ENCODE peak calls at places on chromosomes 7 and 10, in seven cellular contexts. O, J, S, L, I, Z and T are unnamed samples.

GRCh38 chr10:110859947-110860376 is 11.8 kb upstream of the PDCD4 start:
- DNase-seq in S (peak), L (no peak), I (peak), Z (peak), O (peak), J (peak), T (peak)

GRCh38 chr7:45435846-45436245 is 138.3 kb upstream of the ADCY1 start:
- DNase-seq in I (no peak), Z (peak), S (no peak), J (peak), L (no peak), O (no peak), T (peak)

GRCh38 chr7:44163591-44163990 is 22.5 kb upstream of the MYL7 start:
- DNase-seq in Z (peak), J (no peak), O (no peak), S (no peak), L (no peak), I (no peak), T (peak)

GRCh38 chr10:131930586-131931330 is 29.9 kb downstream of the PPP2R2D start:
- DNase-seq in O (no peak), L (no peak), Z (no peak), S (no peak), J (no peak), I (no peak), T (no peak)

GRCh38 chr10:12350925-12351324 is 1.6 kb downstream of the CAMK1D start:
- DNase-seq in O (peak), Z (no peak), S (no peak), J (no peak), L (no peak), I (no peak), T (no peak)

GRCh38 chr10:98047009-98047741 is 16.8 kb upstream of the CRTAC1 start:
- DNase-seq in S (no peak), O (no peak), L (no peak), I (no peak), J (no peak), Z (no peak), T (no peak)

GRCh38 chr10:44908071-44908709 is 2.9 kb upstream of the TMEM72 start:
- DNase-seq in Z (peak), S (no peak), O (no peak), I (no peak), L (no peak), J (no peak), T (peak)

GRCh38 chr7:84216477-84216876 is 21.9 kb upstream of the SEMA3A start:
- DNase-seq in L (no peak), O (no peak), Z (peak), I (no peak), S (no peak), J (no peak), T (peak)

GRCh38 chr7:116211006-116211912 is 920 bp downstream of the TES start:
- DNase-seq in L (peak), I (peak), S (peak), Z (peak), O (peak), J (peak), T (peak)

GRCh38 chr7:120865191-120865976 is 7.4 kb upstream of the TSPAN12 start:
- DNase-seq in I (no peak), L (no peak), O (no peak), J (no peak), Z (no peak), S (no peak), T (no peak)

GRCh38 chr10:71961831-71962230 is 2.4 kb upstream of the CHST3 start:
- DNase-seq in L (no peak), S (no peak), I (no peak), O (no peak), J (no peak), Z (no peak), T (no peak)

GRCh38 chr7:42527004-42527403 is 290.0 kb upstream of the GLI3 start:
- DNase-seq in I (no peak), J (no peak), Z (no peak), S (no peak), L (no peak), O (no peak), T (no peak)

GRCh38 chr10:132527338-132528063 is 10.1 kb upstream of the INPP5A start:
- DNase-seq in S (no peak), I (no peak), J (no peak), O (no peak), Z (no peak), L (peak), T (peak)

GRCh38 chr7:23247602-23248335 is 1.2 kb downstream of the GPNMB start:
- DNase-seq in O (peak), I (no peak), S (peak), J (peak), Z (no peak), L (peak), T (peak)

GRCh38 chr7:78863248-78863647 is 590.2 kb downstream of the MAGI2 start:
- DNase-seq in O (no peak), L (no peak), I (no peak), Z (peak), S (no peak), J (no peak), T (no peak)

GRCh38 chr10:72087969-72088878 is at the start of gene SPOCK2:
- DNase-seq in O (no peak), I (peak), S (no peak), Z (no peak), J (peak), L (no peak), T (no peak)

GRCh38 chr7:27411145-27411544 is 168.5 kb downstream of the EVX1 start:
- DNase-seq in S (no peak), J (no peak), Z (no peak), O (no peak), I (no peak), L (no peak), T (no peak)

GRCh38 chr10:21315321-21316220 is 209.9 kb downstream of the SKIDA1 start:
- DNase-seq in Z (peak), L (no peak), I (no peak), S (peak), J (no peak), O (peak), T (peak)

GRCh38 chr10:119447421-119447820 is 95.1 kb downstream of the RGS10 start:
- DNase-seq in Z (no peak), O (no peak), S (no peak), J (no peak), I (no peak), L (no peak), T (no peak)

GRCh38 chr10:78798976-78799730 is 269.6 kb upstream of the ZMIZ1 start:
- DNase-seq in I (no peak), J (no peak), Z (no peak), S (no peak), L (no peak), O (no peak), T (peak)

GRCh38 chr7:159010951-159011820 is 133.5 kb downstream of the VIPR2 start:
- DNase-seq in Z (no peak), L (no peak), J (no peak), I (no peak), S (no peak), O (no peak), T (no peak)

GRCh38 chr7:117800406-117800805 is 72.8 kb downstream of the CTTNBP2 start:
- DNase-seq in Z (no peak), I (no peak), L (no peak), O (no peak), S (no peak), J (no peak), T (no peak)

GRCh38 chr7:105306160-105306784 is 82.4 kb downstream of the SRPK2 start:
- DNase-seq in J (no peak), I (no peak), S (peak), Z (no peak), L (no peak), O (no peak), T (peak)

GRCh38 chr10:6002809-6003500 is 25.6 kb upstream of the IL15RA start:
- DNase-seq in L (no peak), S (peak), J (peak), I (no peak), Z (no peak), O (peak), T (no peak)

GRCh38 chr7:17844514-17845196 is 95.6 kb downstream of the SNX13 start:
- DNase-seq in I (no peak), Z (peak), J (no peak), S (no peak), O (no peak), L (no peak), T (no peak)

GRCh38 chr10:71085689-71086438 is 126.5 kb upstream of the UNC5B start:
- DNase-seq in O (peak), L (no peak), I (no peak), Z (no peak), J (no peak), S (no peak), T (no peak)

GRCh38 chr10:70605153-70605552 is 2.6 kb upstream of the PRF1 start:
- DNase-seq in L (no peak), S (no peak), J (peak), I (no peak), O (no peak), Z (no peak), T (no peak)

DNA sequence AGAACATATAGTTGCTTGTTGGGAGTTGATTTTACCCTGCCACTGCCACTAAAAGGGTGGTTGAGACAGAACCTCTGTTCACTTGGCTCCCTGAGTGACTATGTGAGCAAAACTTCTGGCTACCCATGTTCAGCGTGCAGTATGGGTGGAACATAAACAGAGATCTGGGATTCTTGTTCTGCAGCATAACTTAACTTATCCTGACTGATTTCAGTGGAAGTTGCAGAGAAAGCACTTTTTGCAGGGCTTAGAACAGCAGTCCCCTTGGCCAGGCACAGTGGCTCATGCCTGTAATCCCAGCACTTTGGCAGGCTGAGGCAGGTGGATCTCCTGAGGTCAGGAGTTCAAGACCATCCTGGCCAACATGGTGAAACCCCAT is 14.7 kb downstream of the CCL26 start:
- DNase-seq in L (no peak), J (no peak), O (no peak), I (no peak), S (no peak), Z (no peak), T (no peak)
- TF ChIP-seq CTCF in L (no peak), J (no peak), O (no peak), I (no peak), S (no peak), Z (no peak), T (no peak)

GRCh38 chr10:34116220-34116623 is 698.9 kb downstream of the PARD3 start:
- DNase-seq in I (no peak), J (no peak), Z (peak), O (no peak), L (no peak), S (no peak), T (no peak)
- H3K4me3 ChIP-seq in I (no peak), J (no peak), Z (no peak), O (no peak), L (no peak), S (no peak), T (no peak)

GRCh38 chr7:103037476-103037822 is 37.1 kb downstream of the FBXL13 start:
- DNase-seq in Z (no peak), J (no peak), I (no peak), S (no peak), O (no peak), L (no peak), T (no peak)
- TF ChIP-seq CTCF in Z (no peak), J (no peak), I (no peak), S (no peak), O (no peak), L (no peak), T (no peak)

DNA sequence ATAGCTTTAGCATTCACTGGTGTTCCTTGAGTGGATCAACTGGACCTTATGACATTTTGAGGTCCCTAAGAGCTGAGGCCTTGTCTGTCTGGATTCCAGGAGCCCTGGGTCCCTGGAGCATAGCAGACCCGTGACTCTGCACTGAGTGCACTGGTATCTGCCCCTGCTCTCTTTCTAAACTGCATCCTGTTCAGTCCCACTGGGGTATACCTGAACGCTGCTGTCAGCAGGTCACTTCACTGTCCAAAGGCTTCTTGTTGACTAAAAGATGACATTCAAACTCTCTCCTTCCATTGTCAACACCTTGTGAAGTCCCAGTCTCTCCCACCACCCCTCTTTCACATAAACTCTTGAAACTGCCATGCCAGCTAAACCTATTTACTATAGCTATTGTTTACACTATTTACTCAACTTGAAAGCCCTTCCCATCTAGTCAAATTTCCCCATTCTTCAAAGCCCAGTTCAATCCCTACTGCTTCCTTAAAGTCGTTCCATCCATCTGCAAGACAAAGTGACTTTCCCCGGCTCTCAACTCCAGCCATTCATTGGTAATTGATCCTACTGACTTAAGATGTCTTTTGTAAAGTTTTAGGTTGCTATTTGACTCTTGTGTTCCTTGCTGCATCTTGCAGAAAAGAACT is 523.3 kb downstream of the KCNMA1 start:
- DNase-seq in O (no peak), J (no peak), S (no peak), I (no peak), L (no peak), Z (no peak), T (no peak)
- H3K4me3 ChIP-seq in O (no peak), J (no peak), S (no peak), I (no peak), L (no peak), Z (no peak), T (no peak)